ENCODE peak calls at places on chromosomes 13 and 19, in ten cellular contexts. N is hypothalamus; D is activated CD8-positive, alpha-beta memory T cell treated with anti-CD3 and anti-CD28 coated beads, Interleukin-2, amount 10 ng/mL, durations not matched to agents 7 days and 5 days; C is Calu3; J is HT1080; M is CD8-positive, alpha-beta T cell; H is colonic mucosa; X is mesothelial cell of epicardium; V is mammary epithelial cell; A is SK-MEL-5. S is an unnamed sample.

GRCh38 chr19:10095622-10095947 is 6.9 kb downstream of the ANGPTL6 start:
- DNase-seq in J (no peak), N (no peak), A (no peak), M (no peak), V (no peak), H (no peak), X (no peak), D (no peak), C (no peak), S (no peak)

GRCh38 chr19:39407644-39408391 is 1.2 kb downstream of the ZFP36 start:
- DNase-seq in N (no peak), C (peak), D (peak), V (peak), A (no peak), X (no peak), J (no peak), H (peak), M (peak), S (peak)

GRCh38 chr13:98571955-98572662 is 4.8 kb downstream of the STK24 start:
- DNase-seq in C (peak), N (no peak), V (peak), J (peak), M (peak), H (peak), D (peak), A (no peak), X (no peak), S (no peak)

GRCh38 chr19:18763674-18764590 is 27.2 kb downstream of the COMP start:
- DNase-seq in N (no peak), J (peak), H (no peak), V (peak), A (no peak), X (no peak), D (no peak), M (no peak), C (no peak), S (no peak)

GRCh38 chr13:46350003-46350402 is 37.0 kb downstream of the RUBCNL start:
- DNase-seq in J (no peak), C (no peak), A (no peak), X (no peak), D (no peak), H (no peak), N (no peak), V (no peak), M (no peak), S (no peak)

GRCh38 chr13:23788459-23788858 is 100.7 kb downstream of the MIPEP start:
- DNase-seq in A (no peak), J (no peak), X (no peak), M (no peak), D (no peak), N (no peak), H (no peak), C (no peak), V (no peak), S (no peak)

GRCh38 chr13:110347088-110347487 is 40.0 kb downstream of the COL4A2 start:
- DNase-seq in D (no peak), V (no peak), H (no peak), M (no peak), N (no peak), A (no peak), X (no peak), J (no peak), C (no peak), S (no peak)

GRCh38 chr19:1245884-1246816 is 2.2 kb upstream of the MIDN start:
- DNase-seq in V (no peak), J (no peak), A (no peak), N (no peak), M (no peak), C (no peak), X (no peak), H (peak), D (no peak), S (no peak)

GRCh38 chr19:13547102-13547501 is 40.8 kb upstream of the CACNA1A start:
- DNase-seq in J (no peak), N (no peak), C (no peak), V (no peak), A (no peak), H (no peak), D (no peak), X (no peak), M (no peak), S (no peak)